ENCODE peak calls at places on chromosome 12, in nine cellular contexts. N, B, Y, U, D, G, T, A and J are unnamed samples.

GRCh38 chr12:3311027-3311402 is 180.0 kb upstream of the PRMT8 start:
- DNase-seq in G (no peak), T (peak; percentile 55), Y (no peak), B (no peak), N (no peak), D (no peak), A (no peak), U (peak; percentile 55), J (peak; percentile 95)

GRCh38 chr12:81461163-81461562 is 298.0 kb downstream of the PPFIA2 start:
- DNase-seq in N (no peak), A (no peak), Y (no peak), D (peak; percentile 23), U (no peak), G (peak; percentile 4), B (no peak), T (no peak), J (no peak)

GRCh38 chr12:5154091-5154490 is 110.4 kb downstream of the KCNA5 start:
- DNase-seq in U (no peak), T (no peak), Y (no peak), B (no peak), G (no peak), D (peak; percentile 79), A (no peak), N (no peak), J (no peak)

GRCh38 chr12:8544295-8544694 is 3.6 kb upstream of the CLEC4E start:
- DNase-seq in A (peak; percentile 47), G (peak; percentile 66), Y (peak; percentile 47), T (peak; percentile 68), U (peak; percentile 43), D (peak; percentile 82), N (peak; percentile 75), B (peak; percentile 56), J (peak; percentile 48)

GRCh38 chr12:6927999-6928702 is 392 bp downstream of the ATN1 start:
- DNase-seq in Y (peak; percentile 48), T (peak; percentile 48), G (no peak), A (peak; percentile 22), B (no peak), U (no peak), D (no peak), N (no peak), J (no peak)

GRCh38 chr12:53754633-53755261 is 3.0 kb upstream of the CISTR start:
- DNase-seq in D (no peak), T (no peak), A (no peak), B (no peak), N (no peak), G (no peak), Y (no peak), U (peak; percentile 47), J (no peak)

GRCh38 chr12:114779203-114779602 is 95.2 kb upstream of the TBX3 start:
- DNase-seq in Y (no peak), G (no peak), A (no peak), N (no peak), T (no peak), U (no peak), B (no peak), D (peak; percentile 56), J (no peak)

GRCh38 chr12:72365151-72365550 is 93.0 kb downstream of the TRHDE start:
- DNase-seq in G (no peak), A (no peak), U (peak; percentile 61), T (no peak), Y (no peak), N (no peak), D (no peak), B (no peak), J (no peak)

GRCh38 chr12:57237952-57238853 is 8.7 kb downstream of the SHMT2 start:
- DNase-seq in A (no peak), D (peak; percentile 50), G (no peak), B (no peak), Y (no peak), U (no peak), N (no peak), T (peak; percentile 58), J (no peak)

GRCh38 chr12:46227616-46228015 is 41.2 kb downstream of the SLC38A1 start:
- DNase-seq in U (no peak), Y (no peak), B (no peak), N (no peak), T (no peak), D (no peak), G (no peak), A (no peak), J (no peak)

GRCh38 chr12:102680296-102680695 is 199.9 kb upstream of the IGF1 start:
- DNase-seq in N (no peak), T (no peak), Y (no peak), U (no peak), A (no peak), G (no peak), B (no peak), D (peak; percentile 8), J (no peak)

GRCh38 chr12:129401572-129401971 is 502.3 kb downstream of the TMEM132D start:
- DNase-seq in B (no peak), A (no peak), T (no peak), N (no peak), D (peak; percentile 5), G (no peak), U (no peak), Y (no peak), J (no peak)

GRCh38 chr12:29889737-29890136 is 106.0 kb upstream of the TMTC1 start:
- DNase-seq in B (no peak), T (peak; percentile 53), D (peak; percentile 89), G (peak; percentile 39), Y (peak; percentile 59), U (peak; percentile 12), N (peak; percentile 83), A (no peak), J (no peak)

GRCh38 chr12:96770239-96770780 is 136.7 kb upstream of the NEDD1 start:
- DNase-seq in N (no peak), D (no peak), G (peak; percentile 30), T (peak; percentile 9), Y (no peak), B (no peak), U (no peak), A (no peak), J (no peak)

GRCh38 chr12:89210277-89210676 is 142.0 kb downstream of the DUSP6 start:
- DNase-seq in T (peak; percentile 22), G (no peak), N (no peak), D (peak; percentile 26), B (no peak), A (no peak), U (no peak), Y (no peak), J (no peak)

GRCh38 chr12:89213747-89214146 is 138.6 kb downstream of the DUSP6 start:
- DNase-seq in T (no peak), A (no peak), U (no peak), G (no peak), N (no peak), D (no peak), Y (no peak), B (no peak), J (no peak)

GRCh38 chr12:89212339-89212771 is 139.9 kb downstream of the DUSP6 start:
- DNase-seq in T (no peak), Y (peak; percentile 26), D (no peak), N (peak; percentile 29), B (no peak), A (no peak), U (no peak), G (no peak), J (peak; percentile 54)

GRCh38 chr12:89211456-89211855 is 140.8 kb downstream of the DUSP6 start:
- DNase-seq in T (peak; percentile 63), U (peak; percentile 58), B (no peak), Y (no peak), A (no peak), N (no peak), D (no peak), G (no peak), J (no peak)

DNA sequence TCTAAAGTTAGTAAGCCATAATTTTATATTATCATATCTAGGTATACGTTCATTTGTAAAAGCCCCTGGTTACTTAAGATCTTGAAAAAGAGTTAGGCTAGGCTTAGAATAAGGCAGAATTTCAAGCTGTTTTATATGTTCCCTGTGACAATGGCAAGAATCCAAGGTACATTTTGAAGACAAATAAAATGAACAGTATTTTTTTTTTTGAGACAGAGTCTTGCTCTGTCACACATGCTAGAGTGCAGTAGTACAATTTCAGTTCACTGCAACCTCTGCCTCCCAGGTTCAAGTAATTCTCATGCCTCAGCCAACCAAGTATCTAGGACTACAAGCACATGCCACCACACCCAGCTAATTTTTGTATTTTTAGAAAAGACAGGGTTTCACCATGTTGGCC is 139.2 kb downstream of the DUSP6 start:
- DNase-seq in Y (no peak), B (no peak), U (no peak), N (no peak), G (no peak), A (no peak), T (no peak), D (no peak), J (no peak)
- H3K27ac ChIP-seq in Y (peak overlapping the region; percentile 58), B (no peak overlapping the region), U (no peak overlapping the region), N (no peak overlapping the region), G (no peak overlapping the region), A (no peak overlapping the region), T (no peak overlapping the region), D (no peak overlapping the region), J (peak overlapping the region; percentile 75)

GRCh38 chr12:93108958-93109357 is 179.9 kb upstream of the EEA1 start:
- DNase-seq in A (no peak), G (no peak), D (no peak), Y (no peak), B (no peak), T (peak; percentile 40), N (no peak), U (peak; percentile 59), J (no peak)
- H3K27ac ChIP-seq in A (no peak overlapping the region), G (no peak overlapping the region), D (no peak overlapping the region), Y (no peak overlapping the region), B (no peak overlapping the region), T (peak overlapping the region; percentile 38), N (no peak overlapping the region), U (no peak overlapping the region), J (no peak overlapping the region)

GRCh38 chr12:106766393-106766826 is 8.1 kb upstream of the RIC8B start:
- DNase-seq in U (peak; percentile 16), N (peak; percentile 63), B (no peak), A (no peak), Y (peak; percentile 50), D (no peak), G (no peak), T (peak; percentile 26), J (no peak)
- H3K27ac ChIP-seq in U (no peak overlapping the region), N (no peak overlapping the region), B (no peak overlapping the region), A (no peak overlapping the region), Y (peak overlapping the region; percentile 57), D (no peak overlapping the region), G (peak overlapping the region; percentile 77), T (no peak overlapping the region), J (no peak overlapping the region)

DNA sequence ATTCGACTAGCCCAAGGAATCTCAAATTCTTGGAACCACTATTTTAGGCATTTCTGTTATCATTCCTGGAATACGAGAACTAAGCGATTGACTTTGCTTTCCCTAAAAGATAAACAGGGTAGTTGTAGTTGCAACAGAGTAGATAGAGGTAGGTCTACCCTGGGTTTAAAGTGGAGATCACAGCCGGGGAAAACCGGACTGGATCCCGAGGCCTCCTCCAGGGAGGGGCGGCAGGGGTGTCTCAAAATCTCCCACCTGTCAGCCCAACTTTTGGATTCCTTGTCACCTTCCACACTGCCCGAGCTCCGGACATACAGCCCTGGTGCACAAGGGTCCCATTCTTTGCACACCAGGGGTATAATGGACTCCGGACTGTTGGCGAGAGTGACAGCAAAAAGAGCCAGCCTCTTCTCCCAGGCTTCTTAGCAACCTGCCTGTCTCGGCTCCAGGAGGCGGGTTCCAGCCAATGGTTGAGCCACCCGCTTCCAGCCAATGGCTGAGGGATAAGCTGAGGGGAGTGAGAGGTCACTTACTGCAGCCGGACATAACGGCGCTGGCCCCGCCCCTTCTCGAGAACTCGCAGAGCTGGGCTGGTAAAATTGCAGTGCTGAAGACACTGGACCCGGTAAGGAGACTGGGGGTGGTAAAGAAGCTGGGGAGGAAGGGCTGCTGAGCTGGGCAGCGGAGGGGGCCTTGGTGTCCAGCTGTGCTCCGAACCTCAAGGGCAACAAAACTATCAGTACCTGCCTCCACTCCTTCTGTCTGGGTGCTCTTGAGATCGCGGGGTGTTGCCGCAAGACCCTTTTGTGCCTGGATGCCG is at the start of gene SUOX:
- DNase-seq in T (peak; percentile 98), Y (peak; percentile 97), A (no peak), B (no peak), D (peak; percentile 99), U (peak; percentile 98), N (peak; percentile 98), G (peak; percentile 96), J (peak; percentile 95)
- H3K27ac ChIP-seq in T (peak within 1 kb of the TSS; percentile 58), Y (peak within 1 kb of the TSS; percentile 42), A (no peak within 1 kb of the TSS), B (peak within 1 kb of the TSS; percentile 68), D (no peak within 1 kb of the TSS), U (peak within 1 kb of the TSS; percentile 51), N (peak within 1 kb of the TSS; percentile 61), G (peak within 1 kb of the TSS; percentile 77), J (no peak within 1 kb of the TSS)